ENCODE peak calls at places on chromosomes 5 and 9, in six cellular contexts. C is IMR-90, W is trophoblast cell, M is neuronal stem cell, P is mesenchymal stem cell, O is H1. H is an unnamed sample.

GRCh38 chr9:92332577-92333287 is 7.0 kb downstream of the CENPP start:
- DNase-seq in W (no peak), C (peak; percentile 43), M (no peak), P (no peak), O (no peak), H (no peak)

GRCh38 chr5:149210968-149211495 is 60.6 kb upstream of the AFAP1L1 start:
- DNase-seq in O (no peak), P (peak; percentile 62), M (peak; percentile 41), C (no peak), W (no peak), H (no peak)

GRCh38 chr5:14149672-14150053 is 6.5 kb downstream of the TRIO start:
- DNase-seq in P (no peak), M (no peak), C (no peak), O (no peak), W (no peak), H (no peak)

GRCh38 chr5:140557136-140557805 is at the start of gene SRA1:
- DNase-seq in W (peak; percentile 95), P (peak; percentile 94), M (peak; percentile 83), O (peak; percentile 95), C (peak; percentile 87), H (peak; percentile 95)

GRCh38 chr9:8845808-8846207 is 1046.2 kb upstream of the DMAC1 start:
- DNase-seq in P (no peak), C (no peak), M (no peak), O (no peak), W (no peak), H (no peak)

GRCh38 chr9:34974664-34975063 is 14.9 kb upstream of the DNAJB5 start:
- DNase-seq in W (no peak), M (no peak), P (no peak), O (no peak), C (no peak), H (no peak)

GRCh38 chr5:104186510-104186909 is 623.9 kb upstream of the NUDT12 start:
- DNase-seq in C (no peak), M (no peak), O (no peak), W (no peak), P (no peak), H (no peak)

GRCh38 chr5:177388521-177389052 is 4.4 kb downstream of the SLC34A1 start:
- DNase-seq in M (no peak), P (no peak), C (no peak), W (no peak), O (no peak), H (no peak)

GRCh38 chr9:124818431-124819281 is 34.6 kb upstream of the WDR38 start:
- DNase-seq in M (no peak), W (peak; percentile 99), C (peak; percentile 74), O (no peak), P (peak; percentile 41), H (peak; percentile 74)

GRCh38 chr5:17156463-17156862 is 61.0 kb upstream of the BASP1 start:
- DNase-seq in W (no peak), O (no peak), P (no peak), M (no peak), C (peak; percentile 86), H (no peak)

GRCh38 chr5:145825751-145826180 is 9.4 kb downstream of the PRELID2 start:
- DNase-seq in O (no peak), C (peak; percentile 69), W (peak; percentile 70), P (peak; percentile 67), M (peak; percentile 21), H (no peak)

GRCh38 chr9:109507421-109507838 is 9.3 kb upstream of the PTPN3 start:
- DNase-seq in P (peak; percentile 96), M (no peak), O (no peak), W (peak; percentile 94), C (peak; percentile 86), H (no peak)

GRCh38 chr9:70352356-70352755 is 62.1 kb downstream of the KLF9 start:
- DNase-seq in W (no peak), O (no peak), C (peak; percentile 81), M (no peak), P (peak; percentile 34), H (no peak)

GRCh38 chr5:115461506-115462290 is 82.9 kb downstream of the FEM1C start:
- DNase-seq in O (no peak), P (peak; percentile 60), W (peak; percentile 88), C (peak; percentile 90), M (no peak), H (no peak)

GRCh38 chr9:76687861-76688374 is 76.3 kb upstream of the PCA3 start:
- DNase-seq in M (no peak), W (peak; percentile 34), C (peak; percentile 69), P (peak; percentile 81), O (peak; percentile 23), H (no peak)

GRCh38 chr9:133934512-133935221 is 57.5 kb downstream of the VAV2 start:
- DNase-seq in M (no peak), W (no peak), O (no peak), P (no peak), C (no peak), H (no peak)

DNA sequence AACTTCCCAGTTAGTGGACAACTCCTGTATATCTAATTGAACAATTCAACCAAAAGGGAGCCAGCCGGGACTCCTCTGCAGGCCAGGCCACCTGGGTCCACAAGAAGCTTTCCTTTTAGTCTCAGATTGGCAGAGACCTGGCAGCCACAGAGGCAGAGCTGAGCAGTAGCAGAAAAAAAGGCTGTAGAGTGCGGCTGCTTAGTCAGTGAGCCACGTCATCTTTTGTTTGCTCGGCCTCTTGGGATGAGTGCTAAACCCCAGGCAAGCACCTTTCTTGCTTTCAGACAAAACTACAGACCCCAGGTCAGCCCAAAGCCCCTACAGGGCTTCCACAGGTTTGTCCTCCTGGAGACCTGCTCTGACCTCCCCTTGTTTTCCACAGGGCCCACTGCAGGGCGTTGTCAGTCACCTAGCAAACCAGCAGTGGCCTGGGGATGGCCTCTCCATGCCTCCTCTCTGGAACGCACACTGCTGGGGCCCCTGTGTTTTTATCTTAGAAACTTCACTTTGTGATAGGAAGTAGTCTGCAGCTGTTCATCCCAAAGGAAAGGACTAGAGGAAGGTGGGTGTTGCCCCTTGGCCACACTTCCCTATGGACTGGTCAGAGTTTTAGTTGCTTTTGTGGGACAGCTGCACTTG is 49.9 kb downstream of the SHB start:
- DNase-seq in W (peak; percentile 34), O (no peak), C (peak; percentile 89), M (peak; percentile 44), P (peak; percentile 87), H (no peak)
- H3K79me1 ChIP-seq in W (peaks cover 60% of the 10 kb centered on the region), O (peaks cover 10% of the 10 kb centered on the region), C (peaks cover 34% of the 10 kb centered on the region), M (no peaks in the 10 kb centered on the region), P (peaks cover 5% of the 10 kb centered on the region), H (no peaks in the 10 kb centered on the region)

GRCh38 chr5:171600736-171601265 is 181.4 kb downstream of the FGF18 start:
- DNase-seq in P (no peak), M (no peak), O (no peak), C (peak; percentile 16), W (no peak), H (peak; percentile 3)
- H2AFZ ChIP-seq in P (no peak overlapping the region), M (no peak overlapping the region), O (no peak overlapping the region), C (no peak overlapping the region), W (no peak overlapping the region), H (no peak overlapping the region)

GRCh38 chr5:123132330-123132729 is 43.3 kb downstream of the PRDM6 start:
- DNase-seq in P (peak; percentile 34), C (peak; percentile 18), M (no peak), O (no peak), W (no peak), H (no peak)
- H3K14ac ChIP-seq in P (no peak overlapping the region), C (no peak overlapping the region), M (no peak overlapping the region), O (no peak overlapping the region), W (no peak overlapping the region), H (no peak overlapping the region)

GRCh38 chr5:172441262-172441751 is 13.0 kb downstream of the SH3PXD2B start:
- DNase-seq in M (no peak), C (no peak), P (no peak), O (no peak), W (peak; percentile 49), H (no peak)

GRCh38 chr5:172444110-172444510 is 10.2 kb downstream of the SH3PXD2B start:
- DNase-seq in C (peak; percentile 78), W (peak; percentile 72), O (no peak), M (no peak), P (peak; percentile 40), H (no peak)

GRCh38 chr5:172444626-172445365 is 9.5 kb downstream of the SH3PXD2B start:
- DNase-seq in O (no peak), W (no peak), P (no peak), C (no peak), M (no peak), H (no peak)

GRCh38 chr5:172442592-172442991 is 11.7 kb downstream of the SH3PXD2B start:
- DNase-seq in O (no peak), W (no peak), M (no peak), C (peak; percentile 61), P (no peak), H (no peak)

DNA sequence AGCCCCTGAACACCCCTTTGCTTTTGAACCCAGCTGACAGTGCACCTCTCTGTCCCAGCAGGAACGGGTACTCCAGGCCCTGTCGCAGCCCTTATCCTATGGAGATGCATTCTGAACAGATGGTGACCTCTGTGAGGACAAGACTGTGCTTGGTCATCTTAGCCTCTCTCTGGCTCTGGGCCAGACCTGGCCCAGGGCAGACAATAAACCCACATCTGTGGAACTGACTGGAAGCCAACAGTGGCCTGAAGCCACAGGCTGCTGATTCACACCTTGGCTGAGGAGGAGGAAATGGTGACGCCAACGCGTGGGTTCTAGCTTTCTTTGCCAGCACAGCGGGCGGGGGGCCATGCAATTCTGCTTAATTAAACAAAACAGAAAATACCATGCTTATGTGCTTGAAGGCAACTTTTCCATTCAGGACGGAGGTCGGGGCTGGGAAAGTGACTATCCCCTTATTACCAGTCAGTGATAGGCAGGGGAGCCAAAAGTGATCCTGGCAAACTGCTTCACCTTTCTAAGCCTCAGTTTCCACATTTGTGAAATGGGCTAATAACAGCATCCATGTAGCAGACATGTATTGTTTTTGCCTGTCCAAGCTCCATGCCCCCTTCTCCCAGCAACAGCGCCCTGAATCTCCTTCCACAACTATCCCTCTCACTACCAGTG is 10.8 kb downstream of the SH3PXD2B start:
- DNase-seq in P (peak; percentile 86), W (peak; percentile 94), M (no peak), O (no peak), C (peak; percentile 98), H (no peak)
- H3K79me1 ChIP-seq in P (peaks cover 25% of the 10 kb centered on the region), W (no peaks in the 10 kb centered on the region), M (peaks cover 32% of the 10 kb centered on the region), O (peaks cover 30% of the 10 kb centered on the region), C (peaks cover 19% of the 10 kb centered on the region), H (peaks cover 8% of the 10 kb centered on the region)

H was measured in H9.